ENCODE peak calls at places on chromosome 10, in seven cellular contexts. E is CD8-positive, alpha-beta memory T cell; J is cardiac muscle cell; Q is upper lobe of right lung; V is A549; M is heart right ventricle; R is small intestine. D is an unnamed sample.

GRCh38 chr10:52740913-52741675 is 31.5 kb downstream of the MBL2 start:
- DNase-seq in V (peak; percentile 44), J (peak; percentile 60), M (no peak), R (peak; percentile 42), Q (no peak), E (no peak), D (no peak)

GRCh38 chr10:5789626-5790025 is 23.6 kb downstream of the GDI2 start:
- DNase-seq in E (no peak), R (no peak), M (no peak), J (no peak), Q (no peak), V (no peak), D (no peak)

GRCh38 chr10:118817328-118818068 is 62.7 kb upstream of the CACUL1 start:
- DNase-seq in J (no peak), V (no peak), E (no peak), R (no peak), Q (peak; percentile 43), M (no peak), D (no peak)

GRCh38 chr10:111085690-111086353 is 9.0 kb downstream of the ADRA2A start:
- DNase-seq in V (no peak), R (no peak), E (no peak), Q (no peak), M (no peak), J (no peak), D (no peak)

GRCh38 chr10:78779339-78779955 is 289.3 kb upstream of the ZMIZ1 start:
- DNase-seq in E (no peak), Q (peak; percentile 31), J (no peak), V (no peak), R (no peak), M (no peak), D (no peak)

GRCh38 chr10:102578782-102579181 is 65.5 kb upstream of the TRIM8 start:
- DNase-seq in V (no peak), Q (no peak), R (no peak), M (no peak), E (no peak), J (no peak), D (no peak)

GRCh38 chr10:77138541-77138940 is 499.1 kb downstream of the KCNMA1 start:
- DNase-seq in M (no peak), E (no peak), Q (no peak), R (no peak), J (no peak), V (no peak), D (no peak)

GRCh38 chr10:60367431-60367830 is 22.2 kb downstream of the ANK3 start:
- DNase-seq in R (no peak), E (no peak), J (no peak), M (no peak), V (no peak), Q (no peak), D (no peak)

GRCh38 chr10:93088466-93088865 is 14.8 kb downstream of the CYP26A1 start:
- DNase-seq in E (no peak), J (no peak), V (no peak), R (no peak), Q (no peak), M (no peak), D (no peak)

GRCh38 chr10:102927311-102928010 is 9.4 kb downstream of the CNNM2 start:
- DNase-seq in R (no peak), E (no peak), V (no peak), M (no peak), J (no peak), Q (no peak), D (no peak)

GRCh38 chr10:104325436-104326430 is 12.5 kb downstream of the ITPRIP start:
- DNase-seq in M (no peak), R (no peak), Q (peak; percentile 82), V (no peak), J (no peak), E (no peak), D (no peak)

GRCh38 chr10:88540355-88540754 is 42.8 kb downstream of the RNLS start:
- DNase-seq in J (no peak), R (no peak), Q (no peak), M (no peak), V (no peak), E (no peak), D (no peak)

GRCh38 chr10:107264742-107265141 is 100.2 kb upstream of the SORCS1 start:
- DNase-seq in E (no peak), R (no peak), J (peak; percentile 48), V (no peak), Q (no peak), M (no peak), D (no peak)
- H3K9me3 ChIP-seq in E (no peaks in the 10 kb centered on the region), R (no peaks in the 10 kb centered on the region), J (no peaks in the 10 kb centered on the region), V (no peaks in the 10 kb centered on the region), Q (no peaks in the 10 kb centered on the region), M (peaks cover under 1% of the 10 kb centered on the region), D (no peaks in the 10 kb centered on the region)

GRCh38 chr10:51700228-51700835 is 937 bp upstream of the CSTF2T start:
- DNase-seq in V (no peak), E (no peak), Q (no peak), J (peak; percentile 74), R (peak; percentile 28), M (peak; percentile 33), D (no peak)
- H3K9me3 ChIP-seq in V (no peaks in the 10 kb centered on the region), E (no peaks in the 10 kb centered on the region), Q (no peaks in the 10 kb centered on the region), J (no peaks in the 10 kb centered on the region), R (no peaks in the 10 kb centered on the region), M (no peaks in the 10 kb centered on the region), D (no peaks in the 10 kb centered on the region)

GRCh38 chr10:126931548-126931947 is 26.3 kb downstream of the DOCK1 start:
- DNase-seq in R (no peak), V (no peak), M (no peak), E (no peak), Q (no peak), J (no peak), D (no peak)
- H3K9me3 ChIP-seq in R (no peaks in the 10 kb centered on the region), V (no peaks in the 10 kb centered on the region), M (no peaks in the 10 kb centered on the region), E (no peaks in the 10 kb centered on the region), Q (no peaks in the 10 kb centered on the region), J (no peaks in the 10 kb centered on the region), D (no peaks in the 10 kb centered on the region)

DNA sequence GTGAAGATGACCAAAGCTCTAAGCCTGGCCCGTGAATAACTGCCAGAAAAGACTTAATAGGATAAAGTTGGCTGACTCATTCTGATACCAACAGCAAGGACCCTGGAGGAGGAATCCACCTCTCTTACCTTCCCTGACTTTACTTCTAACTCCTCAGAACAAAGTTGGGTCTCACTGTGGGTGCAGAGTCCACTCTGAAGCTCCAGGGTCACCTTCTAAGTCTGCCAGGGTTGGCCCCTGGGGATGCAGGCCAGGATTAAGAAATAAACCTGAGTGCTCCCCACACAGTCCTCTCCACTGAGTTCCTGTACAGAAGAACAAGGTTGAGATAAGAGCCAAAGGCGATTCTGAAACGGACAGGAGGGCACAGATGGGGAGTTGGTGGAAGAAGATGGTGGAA is 54.4 kb downstream of the GPR26 start:
- DNase-seq in J (no peak), E (no peak), Q (no peak), M (no peak), V (no peak), R (no peak), D (no peak)
- H3K9me3 ChIP-seq in J (no peaks in the 10 kb centered on the region), E (no peaks in the 10 kb centered on the region), Q (no peaks in the 10 kb centered on the region), M (peaks cover 15% of the 10 kb centered on the region), V (no peaks in the 10 kb centered on the region), R (no peaks in the 10 kb centered on the region), D (no peaks in the 10 kb centered on the region)

DNA sequence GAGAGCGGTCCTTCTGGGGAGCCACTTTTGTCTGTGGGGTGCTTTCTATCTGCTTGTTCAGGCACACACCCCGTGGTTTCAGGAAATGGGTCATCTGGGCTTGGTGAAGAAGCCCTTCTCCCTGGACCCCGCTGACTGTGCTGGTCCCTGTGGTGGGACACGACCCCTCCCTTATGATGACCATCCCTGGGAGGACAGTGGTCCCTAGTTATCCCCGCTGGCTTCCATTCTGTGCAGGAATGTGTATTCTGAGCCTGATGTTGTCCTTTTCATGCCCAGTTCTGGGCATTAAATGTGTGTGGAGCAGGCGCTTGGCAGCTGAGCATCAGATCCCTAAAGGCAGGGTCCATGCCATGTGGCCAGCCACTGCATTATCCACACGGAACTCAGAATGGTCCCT is 71.6 kb downstream of the TCERG1L start:
- DNase-seq in E (no peak), Q (no peak), M (no peak), J (no peak), V (no peak), R (no peak), D (no peak)
- H3K9me3 ChIP-seq in E (no peaks in the 10 kb centered on the region), Q (no peaks in the 10 kb centered on the region), M (no peaks in the 10 kb centered on the region), J (no peaks in the 10 kb centered on the region), V (no peaks in the 10 kb centered on the region), R (no peaks in the 10 kb centered on the region), D (no peaks in the 10 kb centered on the region)

DNA sequence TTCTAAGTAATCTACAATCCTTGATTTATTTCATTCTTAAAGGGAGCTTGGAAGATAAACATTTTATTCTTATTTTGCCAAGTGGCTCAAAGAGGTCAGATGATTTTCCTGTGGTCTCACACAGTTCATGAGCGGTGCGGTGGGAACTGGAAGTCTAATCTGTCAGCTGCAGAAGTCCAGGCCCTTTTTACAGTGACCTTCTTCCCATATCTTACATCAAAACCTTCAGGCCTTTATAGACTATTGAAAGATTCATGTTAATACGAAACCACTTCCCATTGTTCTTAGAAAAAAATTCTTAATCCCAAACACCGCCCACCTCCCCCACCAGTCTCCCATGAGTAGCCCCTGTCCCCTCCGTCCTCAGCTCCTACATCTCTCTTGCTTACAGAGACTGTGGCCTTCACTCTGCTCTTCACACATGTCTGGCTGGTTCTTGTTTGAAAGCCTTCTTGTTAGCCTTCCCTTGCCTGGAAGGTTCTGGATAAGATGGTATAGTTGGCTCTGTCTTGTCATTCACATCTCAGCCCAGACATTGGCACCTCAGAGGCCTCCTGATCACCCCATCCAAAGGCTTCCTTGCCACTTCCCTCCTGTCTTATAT is 61.5 kb downstream of the ITGA8 start:
- DNase-seq in R (no peak), M (no peak), Q (no peak), E (no peak), V (no peak), J (no peak), D (no peak)
- H3K9me3 ChIP-seq in R (no peaks in the 10 kb centered on the region), M (peaks cover 3% of the 10 kb centered on the region), Q (no peaks in the 10 kb centered on the region), E (no peaks in the 10 kb centered on the region), V (no peaks in the 10 kb centered on the region), J (no peaks in the 10 kb centered on the region), D (no peaks in the 10 kb centered on the region)

GRCh38 chr10:96165726-96166125 is 35.6 kb downstream of the ZNF518A start:
- DNase-seq in J (no peak), M (no peak), V (no peak), E (no peak), Q (no peak), R (no peak), D (no peak)
- H3K9me3 ChIP-seq in J (no peaks in the 10 kb centered on the region), M (peaks cover 48% of the 10 kb centered on the region), V (peaks cover 13% of the 10 kb centered on the region), E (peaks cover 13% of the 10 kb centered on the region), Q (peaks cover 18% of the 10 kb centered on the region), R (peaks cover 3% of the 10 kb centered on the region), D (peaks cover 8% of the 10 kb centered on the region)

D was measured in T-helper 17 cell.